ENCODE peak calls at places on chromosome 15, in eight cellular contexts. S is thoracic aorta; L is neuronal stem cell; Y is cardiac muscle cell; X is upper lobe of right lung; I is right cardiac atrium; Q is CD4-positive, alpha-beta T cell; G is mesendoderm. O is an unnamed sample.

GRCh38 chr15:74768771-74769342 is 13.0 kb upstream of the CSK start:
- DNase-seq in S (no peak), L (no peak), Y (peak; percentile 62), X (peak; percentile 74), I (peak; percentile 78), Q (no peak), G (peak; percentile 77), O (no peak)

GRCh38 chr15:60548101-60548500 is 69.2 kb upstream of the ICE2 start:
- DNase-seq in S (no peak), L (no peak), Y (no peak), X (no peak), I (no peak), Q (no peak), G (no peak), O (no peak)

GRCh38 chr15:90082140-90082713 is 20.0 kb downstream of the IDH2 start:
- DNase-seq in S (no peak), L (no peak), Y (no peak), X (no peak), I (no peak), Q (no peak), G (peak; percentile 48), O (peak; percentile 49)

GRCh38 chr15:40845036-40845435 is 1.2 kb downstream of the SPINT1 start:
- DNase-seq in S (no peak), L (no peak), Y (no peak), X (no peak), I (no peak), Q (no peak), G (no peak), O (no peak)

GRCh38 chr15:44130778-44131177 is 64.3 kb downstream of the FRMD5 start:
- DNase-seq in S (no peak), L (no peak), Y (peak; percentile 6), X (no peak), I (no peak), Q (no peak), G (no peak), O (no peak)

GRCh38 chr15:85284497-85284896 is 95.9 kb upstream of the AKAP13 start:
- DNase-seq in S (no peak), L (no peak), Y (no peak), X (no peak), I (no peak), Q (no peak), G (no peak), O (no peak)

GRCh38 chr15:73982251-73982962 is 9.7 kb downstream of the STOML1 start:
- DNase-seq in S (peak; percentile 75), L (no peak), Y (peak; percentile 92), X (peak; percentile 91), I (peak; percentile 94), Q (no peak), G (no peak), O (peak; percentile 58)

GRCh38 chr15:68025860-68026424 is 28.2 kb upstream of the PIAS1 start:
- DNase-seq in S (no peak), L (no peak), Y (peak; percentile 19), X (no peak), I (no peak), Q (no peak), G (no peak), O (no peak)

GRCh38 chr15:77019476-77020331 is 24.8 kb downstream of the PSTPIP1 start:
- DNase-seq in S (no peak), L (no peak), Y (no peak), X (peak; percentile 54), I (peak; percentile 48), Q (no peak), G (no peak), O (no peak)

GRCh38 chr15:27410986-27411385 is 440.0 kb downstream of the GABRG3 start:
- DNase-seq in S (no peak), L (no peak), Y (no peak), X (no peak), I (no peak), Q (no peak), G (no peak), O (no peak)
- H3K27ac ChIP-seq in S (no peak overlapping the region), L (no peak overlapping the region), Y (no peak overlapping the region), X (no peak overlapping the region), I (no peak overlapping the region), Q (no peak overlapping the region), G (no peak overlapping the region), O (no peak overlapping the region)

GRCh38 chr15:99474041-99474906 is 91.5 kb upstream of the MEF2A start:
- DNase-seq in S (no peak), L (no peak), Y (no peak), X (peak; percentile 75), I (peak; percentile 86), Q (no peak), G (no peak), O (no peak)
- H3K27ac ChIP-seq in S (peak overlapping the region; percentile 18), L (no peak overlapping the region), Y (peak overlapping the region; percentile 77), X (peak overlapping the region; percentile 76), I (peak overlapping the region; percentile 76), Q (no peak overlapping the region), G (no peak overlapping the region), O (peak overlapping the region; percentile 82)

DNA sequence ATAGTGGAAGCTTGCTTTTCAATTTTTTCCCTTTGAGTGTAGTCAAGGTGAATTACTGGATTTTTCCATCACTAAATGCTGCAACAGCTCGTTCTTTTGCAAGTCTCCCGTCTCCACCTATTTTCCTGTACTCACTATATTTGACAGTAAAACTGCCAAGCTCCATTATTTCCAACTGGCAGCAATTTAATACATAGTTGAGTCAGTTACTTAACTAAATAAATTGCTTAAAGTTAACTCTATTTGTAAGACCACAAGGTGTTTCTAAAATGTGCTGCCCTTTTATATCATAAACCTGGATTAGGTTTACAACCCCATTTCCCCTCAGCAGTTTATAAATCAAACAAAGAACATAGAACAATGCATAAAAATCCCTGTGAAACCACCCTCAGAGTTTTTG is 211.4 kb upstream of the DPH6 start:
- DNase-seq in S (no peak), L (no peak), Y (no peak), X (no peak), I (no peak), Q (no peak), G (no peak), O (no peak)
- H3K27ac ChIP-seq in S (no peak overlapping the region), L (no peak overlapping the region), Y (no peak overlapping the region), X (no peak overlapping the region), I (no peak overlapping the region), Q (no peak overlapping the region), G (no peak overlapping the region), O (peak overlapping the region; percentile 52)

GRCh38 chr15:45401665-45402161 is 23.4 kb upstream of the GATM start:
- DNase-seq in S (no peak), L (no peak), Y (no peak), X (no peak), I (no peak), Q (no peak), G (no peak), O (no peak)

GRCh38 chr15:45402955-45403892 is 24.9 kb upstream of the GATM start:
- DNase-seq in S (no peak), L (peak; percentile 17), Y (peak; percentile 30), X (peak; percentile 79), I (peak; percentile 69), Q (peak; percentile 2), G (peak; percentile 38), O (no peak)

GRCh38 chr15:45397116-45397665 is 18.8 kb upstream of the GATM start:
- DNase-seq in S (no peak), L (no peak), Y (no peak), X (no peak), I (no peak), Q (no peak), G (no peak), O (no peak)

GRCh38 chr15:45402162-45402954 is 24.0 kb upstream of the GATM start:
- DNase-seq in S (peak; percentile 73), L (peak; percentile 95), Y (peak; percentile 99), X (peak; percentile 97), I (peak; percentile 98), Q (peak; percentile 96), G (peak; percentile 99), O (peak; percentile 96)

DNA sequence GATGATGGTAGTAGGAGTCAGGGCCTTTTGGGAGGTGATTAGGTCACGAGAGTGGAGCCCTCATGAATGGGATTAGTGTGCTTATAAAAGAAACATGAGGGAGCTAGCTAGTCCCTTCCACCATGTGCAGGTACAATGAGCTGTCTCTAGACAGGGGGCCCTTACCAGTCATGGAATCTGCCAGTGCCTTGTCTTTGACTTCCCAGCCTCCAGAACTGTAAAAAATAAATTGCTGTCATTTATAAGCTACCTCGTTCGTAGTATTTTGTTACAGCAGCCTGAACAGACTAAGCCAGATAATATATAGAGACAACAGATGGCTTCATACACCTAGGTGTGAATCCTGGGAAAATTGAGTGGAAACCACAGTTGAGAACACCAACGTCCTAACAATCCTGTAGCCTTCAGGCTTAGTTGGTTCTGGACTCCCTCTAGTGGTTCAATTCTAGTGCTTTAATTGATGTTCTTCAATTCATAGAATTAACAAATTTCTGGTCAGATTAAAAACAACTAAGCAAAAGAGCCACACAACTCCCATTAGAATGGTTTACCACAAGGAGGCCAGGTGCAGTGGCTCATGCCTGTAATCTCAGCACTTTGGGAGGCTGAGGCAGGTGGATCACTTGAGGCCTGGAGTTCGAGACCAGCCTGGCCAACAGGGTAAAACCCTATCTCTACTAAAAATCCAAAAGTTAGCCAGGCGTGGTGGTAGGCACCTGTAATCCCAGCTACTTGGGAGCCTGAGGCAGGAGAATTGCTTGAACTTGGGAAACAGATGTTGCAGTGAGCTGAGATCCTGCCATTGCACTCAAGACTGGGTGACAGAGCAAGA is 21.3 kb upstream of the GATM start:
- DNase-seq in S (no peak), L (peak; percentile 18), Y (peak; percentile 74), X (no peak), I (no peak), Q (no peak), G (peak; percentile 65), O (peak; percentile 15)
- H3K27ac ChIP-seq in S (no peak overlapping the region), L (no peak overlapping the region), Y (no peak overlapping the region), X (no peak overlapping the region), I (no peak overlapping the region), Q (no peak overlapping the region), G (no peak overlapping the region), O (no peak overlapping the region)

GRCh38 chr15:63210151-63211051 is 21.0 kb downstream of the RAB8B start:
- DNase-seq in S (no peak), L (no peak), Y (no peak), X (no peak), I (no peak), Q (no peak), G (peak; percentile 78), O (no peak)

GRCh38 chr15:63212050-63212973 is 22.9 kb downstream of the RAB8B start:
- DNase-seq in S (no peak), L (no peak), Y (peak; percentile 74), X (no peak), I (no peak), Q (no peak), G (no peak), O (no peak)

GRCh38 chr15:63211549-63211948 is 22.1 kb downstream of the RAB8B start:
- DNase-seq in S (no peak), L (no peak), Y (no peak), X (no peak), I (no peak), Q (no peak), G (no peak), O (no peak)
- H3K27ac ChIP-seq in S (peak overlapping the region; percentile 61), L (no peak overlapping the region), Y (no peak overlapping the region), X (peak overlapping the region; percentile 58), I (peak overlapping the region; percentile 15), Q (no peak overlapping the region), G (no peak overlapping the region), O (peak overlapping the region; percentile 91)

GRCh38 chr15:50590288-50590687 is 43.8 kb upstream of the USP50 start:
- DNase-seq in S (no peak), L (no peak), Y (no peak), X (no peak), I (no peak), Q (no peak), G (no peak), O (no peak)

GRCh38 chr15:50593761-50594160 is 47.3 kb upstream of the USP50 start:
- DNase-seq in S (no peak), L (no peak), Y (no peak), X (no peak), I (no peak), Q (no peak), G (no peak), O (no peak)

GRCh38 chr15:50594311-50594710 is 47.8 kb upstream of the USP50 start:
- DNase-seq in S (no peak), L (no peak), Y (no peak), X (no peak), I (no peak), Q (no peak), G (no peak), O (no peak)
- H3K27ac ChIP-seq in S (no peak overlapping the region), L (no peak overlapping the region), Y (no peak overlapping the region), X (no peak overlapping the region), I (no peak overlapping the region), Q (no peak overlapping the region), G (no peak overlapping the region), O (no peak overlapping the region)